ENCODE peak calls at places on chromosome 6, in ten cellular contexts. S is AG04450; N is esophagus squamous epithelium; C is CD8-positive, alpha-beta T cell; T is heart left ventricle; G is pancreas; W is psoas muscle; Z is OCI-LY7; Q is HCT116; P is ovary. X is an unnamed sample.

GRCh38 chr6:106508836-106509235 is 120.5 kb downstream of the RTN4IP1 start:
- DNase-seq in Z (no peak), T (no peak), W (no peak), Q (no peak), S (no peak), C (no peak), N (no peak), P (no peak), G (no peak), X (no peak)

GRCh38 chr6:105601541-105602174 is 198.8 kb upstream of the PREP start:
- DNase-seq in Q (no peak), Z (peak; percentile 35), T (peak; percentile 89), S (peak; percentile 97), G (no peak), C (no peak), W (peak; percentile 81), P (peak; percentile 14), N (no peak), X (no peak)

GRCh38 chr6:102344769-102345168 is 951.3 kb downstream of the GRIK2 start:
- DNase-seq in S (no peak), N (no peak), G (no peak), W (no peak), Q (no peak), P (no peak), Z (no peak), T (no peak), C (no peak), X (no peak)

GRCh38 chr6:132418566-132418965 is 17.3 kb upstream of the MOXD1 start:
- DNase-seq in S (no peak), T (no peak), Q (no peak), G (no peak), W (no peak), P (no peak), N (no peak), Z (no peak), C (no peak), X (no peak)

GRCh38 chr6:50589751-50590470 is 123.4 kb upstream of the TFAP2D start:
- DNase-seq in Q (no peak), T (no peak), G (no peak), Z (no peak), N (no peak), W (no peak), C (no peak), P (no peak), S (no peak), X (no peak)

GRCh38 chr6:42086665-42087050 is 36.3 kb downstream of the TAF8 start:
- DNase-seq in P (no peak), S (no peak), Z (no peak), W (peak; percentile 36), G (no peak), T (no peak), C (no peak), Q (no peak), N (no peak), X (no peak)

GRCh38 chr6:4404410-4404809 is 269.0 kb upstream of the ECI2 start:
- DNase-seq in T (no peak), G (no peak), P (no peak), Z (no peak), N (no peak), C (no peak), W (no peak), S (no peak), Q (no peak), X (no peak)

GRCh38 chr6:96611342-96611964 is 48.5 kb downstream of the FHL5 start:
- DNase-seq in N (no peak), G (no peak), Q (no peak), S (no peak), C (no peak), T (no peak), P (no peak), W (no peak), Z (peak; percentile 66), X (no peak)

GRCh38 chr6:106026748-106027147 is 59.4 kb upstream of the PRDM1 start:
- DNase-seq in W (no peak), N (no peak), Z (no peak), T (no peak), S (no peak), C (no peak), P (no peak), G (no peak), Q (no peak), X (no peak)

GRCh38 chr6:37072526-37072925 is 67.1 kb downstream of the FGD2 start:
- DNase-seq in S (no peak), C (no peak), G (no peak), W (peak; percentile 7), Q (no peak), Z (no peak), N (no peak), P (no peak), T (no peak), X (no peak)

GRCh38 chr6:105136433-105137350 is 43.1 kb downstream of the POPDC3 start:
- DNase-seq in N (no peak), Q (no peak), Z (no peak), W (peak; percentile 92), S (peak; percentile 26), G (peak; percentile 77), P (peak; percentile 43), C (no peak), T (peak; percentile 86), X (peak; percentile 51)

GRCh38 chr6:13668291-13668928 is 43.2 kb downstream of the RANBP9 start:
- DNase-seq in N (no peak), Q (no peak), T (no peak), W (no peak), C (no peak), Z (peak; percentile 7), G (no peak), S (no peak), P (no peak), X (no peak)

GRCh38 chr6:64299176-64299575 is 663.6 kb downstream of the PHF3 start:
- DNase-seq in G (no peak), Q (no peak), Z (no peak), T (no peak), P (no peak), W (no peak), C (no peak), S (no peak), N (no peak), X (no peak)

GRCh38 chr6:64301307-64302236 is 666.0 kb downstream of the PHF3 start:
- DNase-seq in P (no peak), G (no peak), N (no peak), Q (no peak), W (no peak), Z (no peak), T (no peak), S (no peak), C (no peak), X (no peak)
- H3K9me3 ChIP-seq in P (no peaks in the 10 kb centered on the region), G (no peaks in the 10 kb centered on the region), N (no peaks in the 10 kb centered on the region), Q (no peaks in the 10 kb centered on the region), W (peaks cover 4% of the 10 kb centered on the region), Z (no peaks in the 10 kb centered on the region), T (peaks cover 10% of the 10 kb centered on the region), S (peaks cover 3% of the 10 kb centered on the region), C (peaks cover 3% of the 10 kb centered on the region), X (no peaks in the 10 kb centered on the region)

GRCh38 chr6:45305546-45305945 is 22.6 kb upstream of the RUNX2 start:
- DNase-seq in T (no peak), W (no peak), Z (no peak), N (no peak), Q (no peak), G (no peak), S (no peak), C (no peak), P (no peak), X (no peak)
- H3K9me3 ChIP-seq in T (no peaks in the 10 kb centered on the region), W (no peaks in the 10 kb centered on the region), Z (no peaks in the 10 kb centered on the region), N (no peaks in the 10 kb centered on the region), Q (no peaks in the 10 kb centered on the region), G (no peaks in the 10 kb centered on the region), S (peaks cover 6% of the 10 kb centered on the region), C (no peaks in the 10 kb centered on the region), P (peaks cover 6% of the 10 kb centered on the region), X (no peaks in the 10 kb centered on the region)

GRCh38 chr6:165056292-165056691 is 253.1 kb downstream of the C6orf118 start:
- DNase-seq in C (no peak), N (no peak), Z (no peak), T (no peak), Q (no peak), W (no peak), G (no peak), P (no peak), S (no peak), X (no peak)
- H3K9me3 ChIP-seq in C (no peaks in the 10 kb centered on the region), N (no peaks in the 10 kb centered on the region), Z (no peaks in the 10 kb centered on the region), T (no peaks in the 10 kb centered on the region), Q (no peaks in the 10 kb centered on the region), W (no peaks in the 10 kb centered on the region), G (no peaks in the 10 kb centered on the region), P (no peaks in the 10 kb centered on the region), S (peaks cover 32% of the 10 kb centered on the region), X (no peaks in the 10 kb centered on the region)

GRCh38 chr6:169700296-169700695 is 1.5 kb downstream of the WDR27 start:
- DNase-seq in P (no peak), Q (no peak), C (no peak), W (no peak), Z (no peak), S (no peak), T (no peak), N (no peak), G (no peak), X (peak; percentile 15)

GRCh38 chr6:169689247-169689646 is 12.6 kb downstream of the WDR27 start:
- DNase-seq in C (no peak), Q (no peak), W (no peak), P (no peak), N (no peak), S (peak; percentile 29), G (no peak), T (no peak), Z (no peak), X (no peak)

GRCh38 chr6:169691260-169691659 is 10.6 kb downstream of the WDR27 start:
- DNase-seq in P (no peak), N (no peak), G (no peak), Z (no peak), S (no peak), C (no peak), W (no peak), T (no peak), Q (no peak), X (no peak)

GRCh38 chr6:169692516-169692915 is 9.3 kb downstream of the WDR27 start:
- DNase-seq in Z (no peak), G (no peak), N (no peak), C (no peak), S (no peak), T (no peak), P (no peak), W (no peak), Q (no peak), X (no peak)

GRCh38 chr6:169695131-169695530 is 6.7 kb downstream of the WDR27 start:
- DNase-seq in N (no peak), G (no peak), C (no peak), T (no peak), Z (no peak), W (no peak), S (no peak), Q (no peak), P (no peak), X (no peak)
- H3K9me3 ChIP-seq in N (no peaks in the 10 kb centered on the region), G (no peaks in the 10 kb centered on the region), C (no peaks in the 10 kb centered on the region), T (peaks cover 8% of the 10 kb centered on the region), Z (peaks cover 9% of the 10 kb centered on the region), W (no peaks in the 10 kb centered on the region), S (peaks cover 11% of the 10 kb centered on the region), Q (no peaks in the 10 kb centered on the region), P (no peaks in the 10 kb centered on the region), X (no peaks in the 10 kb centered on the region)

X was measured in A673.